ENCODE peak calls at places on chromosome 5, in five cellular contexts. E is glutamatergic neuron; K is dorsolateral prefrontal cortex; P is HEK293T; L is activated T-helper 1 cell treated with anti-CD3 and anti-CD28 coated beads, Interleukin-12 subunit alpha, Interleukin-12 subunit beta, Interleukin-2, Interleukin-4 antibody, amounts not matched to agents 30 ng/mL and 10 ng/mL and 1 ng/mL, durations not matched to agents 14 hours and 24 hours and 36 hours. B is an unnamed sample.
A peak's percentile ranks its signal among the peaks of the same experiment; 100 is the strongest.

GRCh38 chr5:72767289-72768010 is 49.0 kb upstream of the TNPO1 start:
- DNase-seq in E (peak; percentile 31), K (no peak), P (peak; percentile 61), L (no peak), B (no peak)

GRCh38 chr5:73899916-73900315 is 273.9 kb downstream of the ARHGEF28 start:
- DNase-seq in E (no peak), K (no peak), P (no peak), L (no peak), B (no peak)

GRCh38 chr5:166509085-166509484 is 1782.4 kb upstream of the WWC1 start:
- DNase-seq in E (no peak), K (no peak), P (peak; percentile 16), L (no peak), B (no peak)

GRCh38 chr5:180495292-180495691 is 1.1 kb downstream of the CNOT6 start:
- DNase-seq in E (no peak), K (no peak), P (no peak), L (no peak), B (no peak)

GRCh38 chr5:171855265-171855664 is 69.6 kb downstream of the SMIM23 start:
- DNase-seq in E (no peak), K (no peak), P (no peak), L (no peak), B (no peak)

GRCh38 chr5:132259061-132259851 is 1.8 kb downstream of the PDLIM4 start:
- DNase-seq in E (peak; percentile 84), K (peak; percentile 70), P (no peak), L (no peak), B (peak; percentile 80)

GRCh38 chr5:76074487-76074886 is 8.7 kb upstream of the SV2C start:
- DNase-seq in E (peak; percentile 47), K (no peak), P (peak; percentile 23), L (no peak), B (no peak)

GRCh38 chr5:69213513-69214215 is 21.0 kb upstream of the CDK7 start:
- DNase-seq in E (no peak), K (no peak), P (no peak), L (no peak), B (no peak)

GRCh38 chr5:56128166-56128565 is 105.0 kb downstream of the ANKRD55 start:
- DNase-seq in E (no peak), K (no peak), P (no peak), L (peak; percentile 23), B (no peak)

GRCh38 chr5:139650689-139651501 is 2.7 kb downstream of the CXXC5 start:
- DNase-seq in E (no peak), K (peak; percentile 83), P (no peak), L (no peak), B (no peak)

GRCh38 chr5:143311428-143311827 is 92.1 kb downstream of the NR3C1 start:
- DNase-seq in E (no peak), K (no peak), P (no peak), L (no peak), B (peak; percentile 55)

GRCh38 chr5:125719681-125720676 is 703.2 kb upstream of the GRAMD2B start:
- DNase-seq in E (no peak), K (no peak), P (peak; percentile 52), L (no peak), B (no peak)

GRCh38 chr5:135989686-135990085 is 34.9 kb upstream of the LECT2 start:
- DNase-seq in E (no peak), K (no peak), P (no peak), L (no peak), B (no peak)

GRCh38 chr5:181187500-181188213 is 17.3 kb downstream of the TRIM7 start:
- DNase-seq in E (peak; percentile 81), K (peak; percentile 54), P (peak; percentile 70), L (peak; percentile 31), B (peak; percentile 49)

GRCh38 chr5:174281089-174281488 is 235.6 kb downstream of the NSG2 start:
- DNase-seq in E (no peak), K (no peak), P (no peak), L (no peak), B (no peak)

GRCh38 chr5:147216552-147217154 is 18.2 kb upstream of the STK32A start:
- DNase-seq in E (no peak), K (no peak), P (no peak), L (no peak), B (no peak)

GRCh38 chr5:108728566-108729305 is 19.0 kb upstream of the FER start:
- DNase-seq in E (no peak), K (no peak), P (no peak), L (peak; percentile 30), B (no peak)

GRCh38 chr5:1001406-1002270 is 7.0 kb upstream of the NKD2 start:
- DNase-seq in E (peak; percentile 30), K (no peak), P (no peak), L (no peak), B (no peak)

GRCh38 chr5:71778678-71779276 is 59.7 kb downstream of the CARTPT start:
- DNase-seq in E (peak; percentile 36), K (no peak), P (peak; percentile 42), L (no peak), B (no peak)

GRCh38 chr5:151718653-151719052 is 31.9 kb upstream of the SPARC start:
- DNase-seq in E (no peak), K (no peak), P (no peak), L (no peak), B (no peak)

GRCh38 chr5:155697236-155697635 is 629.7 kb upstream of the SGCD start:
- DNase-seq in E (no peak), K (no peak), P (no peak), L (no peak), B (no peak)

B was measured in stromal cell of bone marrow.